ENCODE peak calls at places on chromosomes 6 and 20, in nine cellular contexts. C is COR-L47; I is activated naive CD8-positive, alpha-beta T cell treated with anti-CD3 and anti-CD28 coated beads, Interleukin-2, amount 50 U/mL, for 24 hours; W is lower leg skin; E is MV-4-11; D is NCI-H345; Q is NCI-H1436; B is RCC 7860; T is germinal center. M is an unnamed sample.

GRCh38 chr6:38239719-38240451 is 399.8 kb downstream of the BTBD9 start:
- DNase-seq in E (no peak), C (peak), W (no peak), I (no peak), B (peak), T (no peak), Q (no peak), D (peak), M (peak)

GRCh38 chr20:15799871-15800270 is 773.4 kb downstream of the KIF16B start:
- DNase-seq in C (no peak), D (no peak), W (no peak), I (no peak), B (no peak), Q (no peak), T (no peak), E (peak), M (no peak)

GRCh38 chr20:3092611-3093379 is 8.3 kb upstream of the AVP start:
- DNase-seq in T (peak), W (no peak), E (no peak), B (no peak), D (no peak), I (peak), C (no peak), Q (no peak), M (no peak)

GRCh38 chr6:131317516-131317915 is 182.2 kb downstream of the AKAP7 start:
- DNase-seq in C (no peak), Q (no peak), E (no peak), T (no peak), B (no peak), D (no peak), I (no peak), W (no peak), M (no peak)

GRCh38 chr6:13836170-13836569 is 21.8 kb upstream of the MCUR1 start:
- DNase-seq in B (no peak), T (no peak), D (no peak), C (no peak), E (no peak), Q (no peak), W (no peak), I (no peak), M (peak)

GRCh38 chr6:140463312-140463710 is 1088.9 kb upstream of the CITED2 start:
- DNase-seq in E (no peak), W (no peak), D (no peak), Q (no peak), I (no peak), T (no peak), C (no peak), B (no peak), M (no peak)

GRCh38 chr6:143283887-143284640 is 166.4 kb downstream of the ADAT2 start:
- DNase-seq in I (no peak), C (no peak), B (no peak), Q (no peak), D (no peak), W (no peak), E (no peak), T (no peak), M (no peak)

GRCh38 chr6:3523288-3523670 is 66.4 kb upstream of the SLC22A23 start:
- DNase-seq in D (no peak), C (no peak), I (no peak), W (no peak), Q (no peak), B (no peak), E (no peak), T (no peak), M (no peak)

GRCh38 chr20:1918766-1919165 is 23.6 kb downstream of the SIRPA start:
- DNase-seq in Q (no peak), C (no peak), I (no peak), W (no peak), B (no peak), D (no peak), T (no peak), E (no peak), M (no peak)

M was measured in NCI-H2029.